ENCODE peak calls at places on chromosomes 13 and 19, in six cellular contexts. One of them, this sample, is unnamed.

GRCh38 chr19:46818812-46819211 is 30.4 kb upstream of the SLC1A5 start:
- DNase-seq in GM10248: no peak
- DNase-seq in hepatocyte: no peak
- DNase-seq in BJ: no peak
- DNase-seq in kidney epithelial cell: no peak
- DNase-seq in uterus: no peak
- DNase-seq in this sample: no peak

GRCh38 chr13:25741796-25742195 is 310.0 kb downstream of the SHISA2 start:
- DNase-seq in GM10248: no peak
- DNase-seq in hepatocyte: no peak
- DNase-seq in BJ: no peak
- DNase-seq in kidney epithelial cell: no peak
- DNase-seq in uterus: no peak
- DNase-seq in this sample: no peak

GRCh38 chr19:7506385-7507328 is 9.2 kb upstream of the ZNF358 start:
- DNase-seq in GM10248: peak
- DNase-seq in hepatocyte: peak
- DNase-seq in BJ: no peak
- DNase-seq in kidney epithelial cell: no peak
- DNase-seq in uterus: peak
- DNase-seq in this sample: peak

GRCh38 chr19:4914736-4915501 is 5.6 kb downstream of the UHRF1 start:
- DNase-seq in GM10248: peak
- DNase-seq in hepatocyte: peak
- DNase-seq in BJ: peak
- DNase-seq in kidney epithelial cell: no peak
- DNase-seq in uterus: no peak
- DNase-seq in this sample: peak

GRCh38 chr13:113049521-113049941 is 56.1 kb upstream of the F7 start:
- DNase-seq in GM10248: no peak
- DNase-seq in hepatocyte: no peak
- DNase-seq in BJ: no peak
- DNase-seq in kidney epithelial cell: no peak
- DNase-seq in uterus: no peak
- DNase-seq in this sample: no peak

GRCh38 chr19:47272448-47273312 is 2.0 kb upstream of the INAFM1 start:
- DNase-seq in GM10248: no peak
- DNase-seq in hepatocyte: no peak
- DNase-seq in BJ: no peak
- DNase-seq in kidney epithelial cell: no peak
- DNase-seq in uterus: no peak
- DNase-seq in this sample: no peak

GRCh38 chr13:23921451-23921888 is 24.2 kb upstream of the C1QTNF9B start:
- DNase-seq in GM10248: no peak
- DNase-seq in hepatocyte: peak
- DNase-seq in BJ: no peak
- DNase-seq in kidney epithelial cell: peak
- DNase-seq in uterus: no peak
- DNase-seq in this sample: peak

GRCh38 chr19:6017576-6017975 is 39.6 kb upstream of the RANBP3 start:
- DNase-seq in GM10248: no peak
- DNase-seq in hepatocyte: no peak
- DNase-seq in BJ: no peak
- DNase-seq in kidney epithelial cell: no peak
- DNase-seq in uterus: no peak
- DNase-seq in this sample: no peak

GRCh38 chr13:53499551-53499950 is 470.9 kb downstream of the OLFM4 start:
- DNase-seq in GM10248: no peak
- DNase-seq in hepatocyte: no peak
- DNase-seq in BJ: no peak
- DNase-seq in kidney epithelial cell: no peak
- DNase-seq in uterus: no peak
- DNase-seq in this sample: no peak

GRCh38 chr13:113084943-113085540 is 20.5 kb upstream of the F7 start:
- DNase-seq in GM10248: no peak
- DNase-seq in hepatocyte: no peak
- DNase-seq in BJ: no peak
- DNase-seq in kidney epithelial cell: no peak
- DNase-seq in uterus: no peak
- DNase-seq in this sample: no peak

GRCh38 chr19:34468400-34468799 is 13.2 kb upstream of the WTIP start:
- DNase-seq in GM10248: no peak
- DNase-seq in hepatocyte: no peak
- DNase-seq in BJ: no peak
- DNase-seq in kidney epithelial cell: no peak
- DNase-seq in uterus: no peak
- DNase-seq in this sample: no peak

GRCh38 chr19:16457195-16457953 is 14.4 kb downstream of the EPS15L1 start:
- DNase-seq in GM10248: peak
- DNase-seq in hepatocyte: no peak
- DNase-seq in BJ: no peak
- DNase-seq in kidney epithelial cell: no peak
- DNase-seq in uterus: peak
- DNase-seq in this sample: no peak

GRCh38 chr19:3880471-3881271 is at the start of gene ATCAY:
- DNase-seq in GM10248: no peak
- DNase-seq in hepatocyte: no peak
- DNase-seq in BJ: no peak
- DNase-seq in kidney epithelial cell: no peak
- DNase-seq in uterus: no peak
- DNase-seq in this sample: no peak

GRCh38 chr13:56457535-56458200 is 683.0 kb upstream of the PRR20A start:
- DNase-seq in GM10248: no peak
- DNase-seq in hepatocyte: no peak
- DNase-seq in BJ: no peak
- DNase-seq in kidney epithelial cell: no peak
- DNase-seq in uterus: no peak
- DNase-seq in this sample: no peak

GRCh38 chr13:82850644-82851043 is 1031.6 kb downstream of the SLITRK1 start:
- DNase-seq in GM10248: no peak
- DNase-seq in hepatocyte: no peak
- DNase-seq in BJ: no peak
- DNase-seq in kidney epithelial cell: no peak
- DNase-seq in uterus: no peak
- DNase-seq in this sample: no peak

GRCh38 chr19:50258918-50259372 is 55.5 kb downstream of the MYH14 start:
- DNase-seq in GM10248: no peak
- DNase-seq in hepatocyte: peak
- DNase-seq in BJ: no peak
- DNase-seq in kidney epithelial cell: no peak
- DNase-seq in uterus: no peak
- DNase-seq in this sample: peak

GRCh38 chr13:52903320-52903719 is 54.9 kb upstream of the PCDH8 start:
- DNase-seq in GM10248: peak
- DNase-seq in hepatocyte: no peak
- DNase-seq in BJ: no peak
- DNase-seq in kidney epithelial cell: no peak
- DNase-seq in uterus: no peak
- DNase-seq in this sample: peak

GRCh38 chr13:59269476-59269875 is 894.3 kb downstream of the DIAPH3 start:
- DNase-seq in GM10248: no peak
- DNase-seq in hepatocyte: no peak
- DNase-seq in BJ: peak
- DNase-seq in kidney epithelial cell: peak
- DNase-seq in uterus: no peak
- DNase-seq in this sample: no peak

GRCh38 chr13:81116461-81117282 is 775.7 kb upstream of the SPRY2 start:
- DNase-seq in GM10248: no peak
- DNase-seq in hepatocyte: no peak
- DNase-seq in BJ: no peak
- DNase-seq in kidney epithelial cell: no peak
- DNase-seq in uterus: no peak
- DNase-seq in this sample: no peak

GRCh38 chr13:99446242-99446641 is 55.0 kb upstream of the TM9SF2 start:
- DNase-seq in GM10248: no peak
- DNase-seq in hepatocyte: no peak
- DNase-seq in BJ: no peak
- DNase-seq in kidney epithelial cell: no peak
- DNase-seq in uterus: no peak
- DNase-seq in this sample: no peak

GRCh38 chr19:45958763-45959516 is 14.7 kb downstream of the NOVA2 start:
- DNase-seq in GM10248: no peak
- DNase-seq in hepatocyte: no peak
- DNase-seq in BJ: no peak
- DNase-seq in kidney epithelial cell: no peak
- DNase-seq in uterus: no peak
- DNase-seq in this sample: no peak

GRCh38 chr19:47280183-47280797 is 5.6 kb downstream of the INAFM1 start:
- DNase-seq in GM10248: peak
- DNase-seq in hepatocyte: peak
- DNase-seq in BJ: no peak
- DNase-seq in kidney epithelial cell: no peak
- DNase-seq in uterus: peak
- DNase-seq in this sample: no peak

GRCh38 chr13:31274345-31274870 is 74.6 kb downstream of the B3GLCT start:
- DNase-seq in GM10248: no peak
- DNase-seq in hepatocyte: no peak
- DNase-seq in BJ: no peak
- DNase-seq in kidney epithelial cell: no peak
- DNase-seq in uterus: no peak
- DNase-seq in this sample: no peak

GRCh38 chr19:13613447-13613846 is 107.2 kb upstream of the CACNA1A start:
- DNase-seq in GM10248: no peak
- DNase-seq in hepatocyte: no peak
- DNase-seq in BJ: no peak
- DNase-seq in kidney epithelial cell: no peak
- DNase-seq in uterus: no peak
- DNase-seq in this sample: no peak

GRCh38 chr13:74443623-74444022 is 309.4 kb upstream of the KLF12 start:
- DNase-seq in GM10248: no peak
- DNase-seq in hepatocyte: no peak
- DNase-seq in BJ: peak
- DNase-seq in kidney epithelial cell: peak
- DNase-seq in uterus: no peak
- DNase-seq in this sample: no peak

GRCh38 chr19:33175886-33176669 is 18.1 kb upstream of the LRP3 start:
- DNase-seq in GM10248: no peak
- DNase-seq in hepatocyte: peak
- DNase-seq in BJ: no peak
- DNase-seq in kidney epithelial cell: no peak
- DNase-seq in uterus: no peak
- DNase-seq in this sample: peak

GRCh38 chr19:5339950-5340636 is 519 bp downstream of the PTPRS start:
- DNase-seq in GM10248: no peak
- DNase-seq in hepatocyte: peak
- DNase-seq in BJ: no peak
- DNase-seq in kidney epithelial cell: no peak
- DNase-seq in uterus: no peak
- DNase-seq in this sample: peak

GRCh38 chr13:50437252-50437651 is 406.2 kb downstream of the DLEU7 start:
- DNase-seq in GM10248: no peak
- DNase-seq in hepatocyte: no peak
- DNase-seq in BJ: no peak
- DNase-seq in kidney epithelial cell: no peak
- DNase-seq in uterus: no peak
- DNase-seq in this sample: no peak

DNA sequence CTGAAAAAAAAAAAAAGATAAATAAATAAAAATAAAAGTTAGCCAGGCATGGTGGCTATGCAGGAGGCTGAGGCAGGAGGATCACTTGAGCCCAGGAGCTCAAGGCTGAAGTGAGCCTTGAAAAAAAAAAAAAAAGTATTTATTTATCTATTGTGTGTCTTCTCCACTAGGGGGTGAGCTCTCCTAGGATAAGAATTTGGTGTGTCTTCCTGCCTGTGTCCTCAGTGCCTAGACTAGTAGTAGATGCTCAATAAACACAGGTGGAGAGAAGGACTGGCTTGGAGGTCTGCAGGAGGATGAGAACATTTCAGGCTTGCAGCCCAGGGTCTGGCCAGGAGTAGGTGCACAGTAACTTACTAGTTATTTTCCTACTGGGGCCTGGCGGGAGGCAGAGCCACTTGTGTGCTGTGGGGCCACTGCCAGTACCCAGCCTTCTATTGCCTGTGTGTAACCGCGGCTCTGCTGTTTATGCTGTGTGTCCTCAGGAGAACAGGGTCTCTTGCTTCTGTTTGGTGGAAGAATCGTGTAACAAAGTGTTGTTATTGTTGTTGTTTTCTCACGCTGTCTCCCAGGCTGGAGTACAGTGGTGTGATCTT is 5.4 kb downstream of the LMTK3 start:
- DNase-seq in GM10248: peak
- DNase-seq in hepatocyte: no peak
- DNase-seq in BJ: no peak
- DNase-seq in kidney epithelial cell: no peak
- DNase-seq in uterus: no peak
- DNase-seq in this sample: peak
- TF ChIP-seq CTCF in GM10248: peak
- TF ChIP-seq CTCF in hepatocyte: peak
- TF ChIP-seq CTCF in BJ: peak
- TF ChIP-seq CTCF in kidney epithelial cell: peak
- TF ChIP-seq CTCF in uterus: peak
- TF ChIP-seq CTCF in this sample: peak

GRCh38 chr13:29540799-29541198 is 54.7 kb downstream of the SLC7A1 start:
- DNase-seq in GM10248: no peak
- DNase-seq in hepatocyte: no peak
- DNase-seq in BJ: no peak
- DNase-seq in kidney epithelial cell: no peak
- DNase-seq in uterus: no peak
- DNase-seq in this sample: no peak

GRCh38 chr13:29541400-29541799 is 54.1 kb downstream of the SLC7A1 start:
- DNase-seq in GM10248: no peak
- DNase-seq in hepatocyte: no peak
- DNase-seq in BJ: no peak
- DNase-seq in kidney epithelial cell: no peak
- DNase-seq in uterus: no peak
- DNase-seq in this sample: no peak

GRCh38 chr13:29545988-29546387 is 49.5 kb downstream of the SLC7A1 start:
- DNase-seq in GM10248: no peak
- DNase-seq in hepatocyte: no peak
- DNase-seq in BJ: no peak
- DNase-seq in kidney epithelial cell: no peak
- DNase-seq in uterus: no peak
- DNase-seq in this sample: no peak

GRCh38 chr13:29546662-29547061 is 48.8 kb downstream of the SLC7A1 start:
- DNase-seq in GM10248: no peak
- DNase-seq in hepatocyte: no peak
- DNase-seq in BJ: no peak
- DNase-seq in kidney epithelial cell: no peak
- DNase-seq in uterus: no peak
- DNase-seq in this sample: no peak

GRCh38 chr13:29543230-29544215 is 52.0 kb downstream of the SLC7A1 start:
- DNase-seq in GM10248: peak
- DNase-seq in hepatocyte: peak
- DNase-seq in BJ: no peak
- DNase-seq in kidney epithelial cell: peak
- DNase-seq in uterus: no peak
- DNase-seq in this sample: peak
- TF ChIP-seq CTCF in GM10248: peak
- TF ChIP-seq CTCF in hepatocyte: no peak
- TF ChIP-seq CTCF in BJ: peak
- TF ChIP-seq CTCF in kidney epithelial cell: peak
- TF ChIP-seq CTCF in uterus: no peak
- TF ChIP-seq CTCF in this sample: peak

GRCh38 chr13:102548811-102549210 is 48.0 kb upstream of the TPP2 start:
- DNase-seq in GM10248: no peak
- DNase-seq in hepatocyte: no peak
- DNase-seq in BJ: no peak
- DNase-seq in kidney epithelial cell: no peak
- DNase-seq in uterus: no peak
- DNase-seq in this sample: no peak
- TF ChIP-seq CTCF in GM10248: no peak
- TF ChIP-seq CTCF in hepatocyte: no peak
- TF ChIP-seq CTCF in BJ: no peak
- TF ChIP-seq CTCF in kidney epithelial cell: no peak
- TF ChIP-seq CTCF in uterus: no peak
- TF ChIP-seq CTCF in this sample: no peak

GRCh38 chr13:39616087-39616694 is 13.2 kb upstream of the LHFPL6 start:
- DNase-seq in GM10248: peak
- DNase-seq in hepatocyte: peak
- DNase-seq in BJ: no peak
- DNase-seq in kidney epithelial cell: no peak
- DNase-seq in uterus: peak
- DNase-seq in this sample: peak
- TF ChIP-seq CTCF in GM10248: peak
- TF ChIP-seq CTCF in hepatocyte: peak
- TF ChIP-seq CTCF in BJ: peak
- TF ChIP-seq CTCF in kidney epithelial cell: peak
- TF ChIP-seq CTCF in uterus: peak
- TF ChIP-seq CTCF in this sample: peak

This sample was measured in GM13977.